ENCODE peak calls at places on chromosomes 11 and 22, in four cellular contexts. Y is fibroblast of the conjunctiva, Z is right lobe of liver, J is NCI-H1417. M is an unnamed sample.

GRCh38 chr11:126799974-126800373 is 200.6 kb downstream of the KIRREL3 start:
- DNase-seq in Y (no peak), Z (no peak), J (no peak), M (no peak)

GRCh38 chr11:129967996-129968395 is 34.6 kb downstream of the PRDM10 start:
- DNase-seq in Z (no peak), J (no peak), Y (no peak), M (no peak)

GRCh38 chr22:49993649-49994360 is 18.8 kb downstream of the IL17REL start:
- DNase-seq in Z (no peak), Y (no peak), J (no peak), M (no peak)

GRCh38 chr11:30346068-30346688 is 23.3 kb downstream of the ARL14EP start:
- DNase-seq in Z (no peak), J (peak; percentile 15), Y (peak; percentile 56), M (no peak)

GRCh38 chr11:13705710-13706109 is 37.2 kb downstream of the FAR1 start:
- DNase-seq in Z (no peak), Y (no peak), J (no peak), M (no peak)

GRCh38 chr22:50271519-50271970 is 1.4 kb upstream of the MAPK11 start:
- DNase-seq in J (peak; percentile 64), Z (no peak), Y (no peak), M (no peak)

GRCh38 chr11:16000065-16000464 is 356.3 kb downstream of the SOX6 start:
- DNase-seq in Z (no peak), Y (peak; percentile 36), J (no peak), M (no peak)

GRCh38 chr11:69361048-69361447 is 67.1 kb downstream of the MYEOV start:
- DNase-seq in J (no peak), Z (peak; percentile 76), Y (no peak), M (no peak)

GRCh38 chr11:46386005-46386331 is 4.5 kb downstream of the MDK start:
- DNase-seq in J (no peak), Y (no peak), Z (no peak), M (no peak)

GRCh38 chr11:94674005-94674491 is 94.1 kb upstream of the AMOTL1 start:
- DNase-seq in Y (no peak), Z (no peak), J (no peak), M (no peak)

GRCh38 chr11:107962181-107962580 is 33.9 kb downstream of the RAB39A start:
- DNase-seq in J (no peak), Z (no peak), Y (no peak), M (no peak)

GRCh38 chr11:117230286-117230961 is 1.4 kb downstream of the PCSK7 start:
- DNase-seq in Z (no peak), J (no peak), Y (no peak), M (no peak)

GRCh38 chr11:129018991-129019390 is 76.3 kb upstream of the TP53AIP1 start:
- DNase-seq in Z (no peak), J (no peak), Y (no peak), M (no peak)

GRCh38 chr22:49736538-49736937 is 91.1 kb downstream of the BRD1 start:
- DNase-seq in Y (no peak), J (no peak), Z (no peak), M (peak; percentile 30)